ENCODE peak calls at places on chromosomes 16 and 17, in nine cellular contexts. G is hepatocyte, R is cardiac fibroblast, Y is fibroblast of mammary gland, V is glutamatergic neuron, N is GM13977, T is HFFc6, F is WTC11, Z is uterus. U is an unnamed sample.

GRCh38 chr17:18992454-18993130 is 12.0 kb downstream of the FAM83G start:
- DNase-seq in Y (no peak), N (no peak), F (no peak), V (no peak), T (no peak), R (no peak), Z (no peak), G (no peak), U (peak)

GRCh38 chr17:17921192-17922082 is 50.8 kb downstream of the TOM1L2 start:
- DNase-seq in R (peak), Y (peak), Z (peak), V (no peak), G (peak), T (peak), F (peak), N (no peak), U (no peak)

GRCh38 chr16:66690106-66690847 is 6.3 kb downstream of the CMTM4 start:
- DNase-seq in Z (no peak), R (no peak), N (no peak), Y (no peak), T (no peak), G (no peak), V (no peak), F (no peak), U (no peak)

GRCh38 chr16:23691483-23692189 is 12.9 kb downstream of the PLK1 start:
- DNase-seq in F (no peak), V (no peak), R (peak), Y (peak), T (peak), N (no peak), Z (no peak), G (no peak), U (no peak)

GRCh38 chr16:78829280-78829679 is 729.8 kb downstream of the WWOX start:
- DNase-seq in Y (no peak), F (no peak), V (no peak), N (no peak), T (no peak), G (no peak), Z (no peak), R (no peak), U (no peak)

GRCh38 chr17:44865921-44866320 is 18.2 kb downstream of the HIGD1B start:
- DNase-seq in Z (no peak), G (no peak), V (no peak), Y (peak), T (no peak), F (no peak), R (no peak), N (no peak), U (no peak)

GRCh38 chr17:11487469-11487868 is 110.8 kb upstream of the DNAH9 start:
- DNase-seq in G (no peak), N (no peak), T (no peak), Z (no peak), R (no peak), Y (no peak), F (no peak), V (no peak), U (no peak)

GRCh38 chr17:49016775-49017463 is 19.7 kb downstream of the IGF2BP1 start:
- DNase-seq in V (no peak), N (no peak), T (peak), F (no peak), R (peak), G (peak), Y (peak), Z (peak), U (no peak)

GRCh38 chr17:14143678-14144077 is 74.4 kb downstream of the COX10 start:
- DNase-seq in T (no peak), R (no peak), G (no peak), F (no peak), Z (no peak), Y (peak), V (no peak), N (no peak), U (no peak)

GRCh38 chr17:83083368-83084201 is 4.2 kb downstream of the METRNL start:
- DNase-seq in N (no peak), T (peak), R (peak), Z (peak), F (no peak), V (no peak), G (peak), Y (peak), U (peak)

GRCh38 chr17:3893003-3893719 is at the start of gene CAMKK1:
- DNase-seq in F (peak), R (peak), V (peak), N (peak), G (peak), T (peak), Y (peak), Z (peak), U (peak)

GRCh38 chr17:40450175-40450574 is 6.9 kb downstream of the IGFBP4 start:
- DNase-seq in G (peak), V (no peak), N (peak), T (no peak), R (peak), F (peak), Z (peak), Y (peak), U (peak)

GRCh38 chr17:81097943-81098308 is 63.0 kb downstream of the BAIAP2 start:
- DNase-seq in T (peak), G (peak), F (no peak), V (no peak), Y (peak), Z (no peak), R (peak), N (no peak), U (peak)

GRCh38 chr17:36652716-36653115 is 51.3 kb downstream of the MRM1 start:
- DNase-seq in Y (peak), G (peak), N (no peak), V (no peak), R (no peak), Z (no peak), F (no peak), T (no peak), U (no peak)

GRCh38 chr17:80657561-80657960 is 112.9 kb downstream of the RPTOR start:
- DNase-seq in Z (no peak), R (no peak), F (no peak), G (no peak), V (no peak), N (no peak), T (no peak), Y (no peak), U (no peak)

GRCh38 chr16:89200124-89200849 is at the start of gene SLC22A31:
- DNase-seq in N (no peak), V (peak), R (no peak), G (peak), F (peak), Z (no peak), T (no peak), Y (no peak), U (no peak)

GRCh38 chr16:27495191-27495590 is 54.5 kb downstream of the GTF3C1 start:
- DNase-seq in V (no peak), T (peak), R (peak), N (no peak), G (no peak), F (no peak), Z (peak), Y (peak), U (no peak)

GRCh38 chr16:78684040-78684611 is 584.7 kb downstream of the WWOX start:
- DNase-seq in Z (peak), Y (peak), N (no peak), T (peak), V (no peak), G (peak), R (peak), F (no peak), U (no peak)

GRCh38 chr17:4969551-4970231 is 2.1 kb upstream of the SPAG7 start:
- DNase-seq in T (peak), R (no peak), F (no peak), G (peak), Z (no peak), N (no peak), V (no peak), Y (peak), U (peak)
- TF ChIP-seq CTCF in T (no peak), R (no peak), F (no peak), G (no peak), Z (no peak), N (no peak), V (no peak), Y (no peak), U (no peak)

GRCh38 chr16:29950806-29951461 is 10.9 kb upstream of the TMEM219 start:
- DNase-seq in Z (no peak), V (no peak), G (no peak), F (no peak), N (no peak), T (no peak), Y (no peak), R (no peak), U (no peak)

GRCh38 chr16:29947897-29948296 is 14.0 kb upstream of the TMEM219 start:
- DNase-seq in Y (no peak), V (no peak), Z (no peak), G (no peak), T (no peak), R (no peak), N (no peak), F (no peak), U (no peak)

DNA sequence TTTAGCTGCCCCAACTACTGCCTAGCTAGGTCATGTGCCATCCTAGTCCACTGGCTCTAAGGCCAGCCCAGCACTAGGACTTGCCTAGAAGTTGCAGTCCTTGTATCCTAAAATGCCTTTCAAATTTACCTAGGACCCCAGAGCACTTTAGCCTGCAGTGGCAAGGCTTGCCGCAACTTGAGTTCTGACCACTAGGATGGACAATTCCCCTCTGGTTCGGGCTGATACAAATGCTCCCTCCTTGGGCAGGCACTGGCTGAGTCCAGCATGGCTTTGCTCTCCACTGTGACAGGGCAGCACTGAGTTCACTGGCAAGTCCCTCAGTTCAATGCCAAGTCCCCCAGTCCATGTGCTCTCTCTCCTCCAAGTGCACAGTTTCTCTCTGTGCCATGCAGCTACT is 9.9 kb upstream of the TMEM219 start:
- DNase-seq in V (no peak), F (peak), G (no peak), T (no peak), Z (no peak), R (no peak), N (no peak), Y (no peak), U (no peak)
- TF ChIP-seq CTCF in V (peak), F (no peak), G (no peak), T (peak), Z (no peak), R (peak), N (no peak), Y (no peak), U (no peak)

GRCh38 chr16:85416267-85417109 is 196.6 kb upstream of the GSE1 start:
- DNase-seq in T (peak), Z (peak), F (peak), N (peak), R (peak), G (peak), Y (peak), V (peak), U (peak)
- TF ChIP-seq CTCF in T (peak), Z (peak), F (peak), N (peak), R (peak), G (peak), Y (peak), V (peak), U (peak)

GRCh38 chr17:21676281-21677111 is 15.8 kb upstream of the KCNJ18 start:
- DNase-seq in R (no peak), F (no peak), G (no peak), N (no peak), Z (no peak), T (no peak), V (no peak), Y (no peak), U (no peak)

GRCh38 chr17:21678451-21679081 is 13.8 kb upstream of the KCNJ18 start:
- DNase-seq in Y (no peak), G (no peak), Z (no peak), N (no peak), T (no peak), F (no peak), V (no peak), R (no peak), U (no peak)

GRCh38 chr17:21679256-21680146 is 12.8 kb upstream of the KCNJ18 start:
- DNase-seq in T (no peak), G (no peak), Z (no peak), V (no peak), N (no peak), R (no peak), Y (no peak), F (no peak), U (no peak)

GRCh38 chr17:21677911-21678310 is 14.4 kb upstream of the KCNJ18 start:
- DNase-seq in G (no peak), Z (no peak), R (no peak), N (no peak), F (no peak), V (no peak), Y (no peak), T (no peak), U (no peak)

DNA sequence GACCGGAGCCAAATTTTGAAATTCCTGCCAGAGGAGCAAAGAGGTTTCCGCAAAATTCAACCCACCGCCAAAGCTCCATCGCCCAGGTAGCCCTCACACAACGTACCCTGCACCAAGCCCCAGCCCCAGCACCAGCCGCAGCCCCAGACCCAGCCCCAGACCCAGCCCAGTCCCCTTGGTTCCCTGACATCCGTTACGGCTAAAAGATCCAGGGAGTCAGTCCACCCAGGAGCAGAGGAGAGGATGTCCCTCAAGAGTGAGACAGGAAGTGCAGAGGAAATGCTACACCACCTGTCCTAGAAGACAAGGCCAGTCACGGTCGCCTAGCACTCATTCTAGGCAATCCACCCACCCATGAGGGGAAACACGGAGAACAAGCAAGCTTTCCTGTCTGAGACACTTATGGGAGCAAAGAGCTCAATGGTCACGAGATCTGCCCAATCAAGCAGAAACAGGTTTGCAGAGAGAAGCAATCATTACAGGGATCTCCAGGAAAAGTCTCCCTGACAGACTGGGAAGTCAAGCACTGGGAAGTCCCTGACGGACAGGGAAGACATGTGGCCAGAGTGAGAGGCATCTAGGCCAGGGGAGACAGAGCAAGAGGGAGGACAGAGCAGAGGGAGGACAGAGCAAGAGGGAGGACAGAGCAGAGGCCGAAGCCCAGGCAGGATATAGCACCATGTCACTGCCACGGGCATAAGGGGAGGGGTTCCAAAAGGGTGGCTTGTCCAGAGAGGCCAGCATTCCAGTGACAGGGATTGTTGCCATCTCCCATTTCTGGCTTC is 15.0 kb upstream of the KCNJ18 start:
- DNase-seq in F (no peak), Z (no peak), G (no peak), V (no peak), N (no peak), R (no peak), Y (no peak), T (no peak), U (no peak)
- TF ChIP-seq CTCF in F (no peak), Z (no peak), G (no peak), V (no peak), N (no peak), R (no peak), Y (no peak), T (no peak), U (no peak)